ENCODE peak calls at places on chromosomes 7 and 10, in ten cellular contexts. F, L, A, X, Y, H, J, R, M and I are unnamed samples.

GRCh38 chr10:89887830-89888229 is 186.4 kb downstream of the KIF20B start:
- DNase-seq in A (no peak), R (no peak), F (peak; percentile 51), H (no peak), M (no peak), J (no peak), Y (no peak), L (no peak), X (no peak), I (no peak)

GRCh38 chr7:67346876-67347275 is 350.2 kb downstream of the TYW1 start:
- DNase-seq in H (no peak), R (no peak), Y (no peak), X (no peak), F (peak; percentile 24), J (no peak), A (no peak), L (no peak), M (no peak), I (no peak)

GRCh38 chr7:1659696-1660095 is 10.4 kb upstream of the ELFN1 start:
- DNase-seq in X (peak; percentile 27), F (no peak), H (no peak), A (no peak), M (no peak), J (no peak), Y (no peak), R (no peak), L (no peak), I (peak; percentile 95)

GRCh38 chr10:102413053-102413705 is 5.4 kb downstream of the PSD start:
- DNase-seq in M (no peak), F (no peak), A (no peak), L (no peak), J (no peak), Y (no peak), R (no peak), H (no peak), X (no peak), I (no peak)

GRCh38 chr7:138395763-138396162 is 64.3 kb upstream of the TRIM24 start:
- DNase-seq in X (no peak), H (no peak), R (no peak), A (no peak), L (no peak), F (no peak), M (no peak), Y (no peak), J (no peak), I (no peak)

GRCh38 chr7:158473238-158473637 is 114.4 kb downstream of the PTPRN2 start:
- DNase-seq in R (no peak), X (no peak), H (no peak), F (no peak), M (no peak), A (no peak), L (no peak), J (no peak), Y (no peak), I (no peak)

GRCh38 chr10:3516626-3517255 is 268.3 kb downstream of the KLF6 start:
- DNase-seq in J (peak; percentile 74), F (no peak), H (peak; percentile 26), Y (no peak), L (no peak), M (no peak), R (peak; percentile 22), X (no peak), A (no peak), I (no peak)

GRCh38 chr7:25014735-25015134 is 34.8 kb upstream of the OSBPL3 start:
- DNase-seq in X (peak; percentile 78), A (peak; percentile 89), Y (no peak), F (no peak), L (no peak), H (peak; percentile 9), J (peak; percentile 70), R (no peak), M (peak; percentile 64), I (peak; percentile 89)

GRCh38 chr7:155297517-155298287 is at the start of gene INSIG1:
- DNase-seq in Y (peak; percentile 91), F (peak; percentile 96), X (peak; percentile 95), L (peak; percentile 89), M (peak; percentile 94), H (peak; percentile 79), J (peak; percentile 94), A (peak; percentile 77), R (peak; percentile 92), I (peak; percentile 61)

GRCh38 chr7:155296788-155297516 is 726 bp upstream of the INSIG1 start:
- DNase-seq in X (peak; percentile 72), Y (peak; percentile 43), L (peak; percentile 31), J (peak; percentile 82), H (peak; percentile 37), F (peak; percentile 85), M (peak; percentile 68), A (peak; percentile 62), R (peak; percentile 61), I (peak; percentile 38)

GRCh38 chr7:155295511-155295910 is 2.2 kb upstream of the INSIG1 start:
- DNase-seq in X (no peak), Y (no peak), R (no peak), J (no peak), F (peak; percentile 42), H (no peak), M (no peak), A (no peak), L (no peak), I (no peak)

GRCh38 chr7:155298288-155298833 is 683 bp downstream of the INSIG1 start:
- DNase-seq in M (no peak), X (no peak), R (peak; percentile 29), A (no peak), Y (no peak), H (no peak), J (no peak), L (no peak), F (no peak), I (no peak)

DNA sequence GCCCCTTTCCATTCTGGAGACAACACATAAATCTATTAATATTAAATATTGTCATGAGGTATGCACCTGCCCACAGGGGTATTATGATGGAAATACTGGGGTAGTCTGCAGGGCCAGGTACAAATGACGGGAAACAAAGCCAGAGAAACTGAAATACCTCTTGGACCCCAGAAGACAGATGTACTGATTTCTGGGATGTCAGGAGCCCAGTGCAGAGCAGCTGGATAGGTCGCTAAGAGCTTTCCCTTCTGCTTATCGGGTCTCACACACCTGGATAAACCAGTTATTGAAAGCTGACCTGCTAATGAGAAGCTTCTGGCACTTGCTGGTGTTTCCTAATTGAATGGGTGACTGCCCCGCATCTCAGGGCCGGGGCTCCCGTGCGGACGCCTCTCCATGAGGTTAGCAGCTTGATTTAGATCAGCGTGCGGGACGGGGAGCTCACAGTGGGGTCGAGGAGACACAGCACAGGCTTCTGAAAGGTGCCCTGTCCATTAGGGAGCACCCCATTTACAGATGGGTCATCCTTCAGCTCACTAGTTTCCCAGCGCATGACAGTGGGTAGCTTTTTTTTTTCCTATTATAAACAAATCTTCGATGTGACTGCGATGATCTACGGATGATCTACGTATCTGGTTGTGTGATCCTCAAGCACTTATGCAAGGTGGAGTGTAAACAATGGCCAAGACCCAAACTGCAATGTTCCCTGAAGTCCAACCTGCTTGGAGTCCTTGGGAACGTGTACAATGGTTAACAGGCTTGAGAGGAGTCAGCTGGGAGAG is 1.5 kb upstream of the INSIG1 start:
- DNase-seq in X (no peak), F (no peak), L (no peak), H (no peak), A (no peak), M (no peak), Y (no peak), R (no peak), J (no peak), I (no peak)
- H3K4me3 ChIP-seq in X (peak overlapping the region; percentile 58), F (no peak overlapping the region), L (peak overlapping the region; percentile 81), H (peak overlapping the region; percentile 49), A (peak overlapping the region; percentile 62), M (peak overlapping the region; percentile 50), Y (peak overlapping the region; percentile 92), R (peak overlapping the region; percentile 56), J (peak overlapping the region; percentile 53), I (peak overlapping the region; percentile 59)

DNA sequence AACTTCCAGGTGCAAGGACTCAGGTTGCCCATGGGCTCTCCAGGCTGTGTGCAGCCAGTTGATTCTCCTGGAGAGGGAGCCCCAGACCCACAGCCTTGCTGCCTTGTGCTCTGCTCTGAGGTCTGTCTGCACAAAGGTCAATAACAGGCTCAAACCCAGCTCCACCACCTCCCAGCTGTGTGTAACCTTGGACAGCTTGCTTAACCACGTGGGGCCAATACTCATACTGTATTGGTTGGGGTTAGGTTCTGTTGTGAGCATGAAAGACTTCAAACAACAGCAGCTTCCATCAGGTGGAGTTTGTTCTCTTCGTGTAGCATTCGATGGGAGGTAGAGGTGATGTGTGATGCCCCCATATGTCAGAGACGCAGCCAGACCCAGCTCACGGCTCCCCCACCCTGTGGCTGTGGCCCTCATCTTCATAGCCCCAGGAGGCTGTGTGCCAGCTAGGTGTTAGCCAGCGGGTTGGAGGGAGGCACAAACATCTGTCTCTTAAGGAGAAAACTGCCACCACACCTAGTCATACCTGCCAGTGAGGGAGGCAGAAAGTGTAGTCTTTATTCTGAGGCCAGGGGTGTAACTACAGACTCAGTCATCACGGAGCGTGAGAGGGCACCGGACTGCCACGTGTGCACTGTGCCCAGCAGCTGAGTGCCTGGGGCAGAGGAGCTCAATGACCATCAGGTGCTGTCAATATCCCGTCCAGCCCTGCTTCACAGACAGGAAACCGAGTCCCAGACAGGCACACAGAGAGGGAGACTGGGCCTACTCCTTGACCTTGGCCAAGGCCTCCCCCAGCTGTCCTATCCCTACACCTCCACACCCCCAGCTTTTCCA is 8.0 kb upstream of the POLD2 start:
- DNase-seq in R (no peak), H (no peak), X (peak; percentile 40), A (no peak), M (peak; percentile 6), F (no peak), L (no peak), Y (peak; percentile 20), J (no peak), I (no peak)
- TF ChIP-seq CTCF in R (no peak), H (peak; percentile 53), X (peak; percentile 43), A (no peak), M (peak; percentile 58), F (peak; percentile 22), L (peak; percentile 56), Y (peak; percentile 56), J (peak; percentile 51), I (peak; percentile 57)

GRCh38 chr7:135980665-135981180 is 3.6 kb upstream of the MTPN start:
- DNase-seq in L (no peak), R (peak; percentile 77), X (peak; percentile 80), F (peak; percentile 86), H (no peak), A (peak; percentile 80), Y (no peak), J (peak; percentile 59), M (peak; percentile 54), I (peak; percentile 57)

GRCh38 chr7:135978624-135979023 is 1.5 kb upstream of the MTPN start:
- DNase-seq in L (no peak), Y (no peak), X (no peak), R (no peak), J (no peak), H (no peak), A (no peak), M (no peak), F (no peak), I (no peak)

GRCh38 chr7:135981958-135982646 is 4.9 kb upstream of the MTPN start:
- DNase-seq in L (no peak), J (no peak), M (no peak), R (no peak), X (no peak), A (no peak), Y (no peak), F (peak; percentile 48), H (no peak), I (no peak)

GRCh38 chr7:135977742-135978066 is 545 bp upstream of the MTPN start:
- DNase-seq in M (no peak), R (no peak), A (no peak), Y (no peak), H (no peak), F (no peak), X (no peak), J (no peak), L (no peak), I (no peak)

DNA sequence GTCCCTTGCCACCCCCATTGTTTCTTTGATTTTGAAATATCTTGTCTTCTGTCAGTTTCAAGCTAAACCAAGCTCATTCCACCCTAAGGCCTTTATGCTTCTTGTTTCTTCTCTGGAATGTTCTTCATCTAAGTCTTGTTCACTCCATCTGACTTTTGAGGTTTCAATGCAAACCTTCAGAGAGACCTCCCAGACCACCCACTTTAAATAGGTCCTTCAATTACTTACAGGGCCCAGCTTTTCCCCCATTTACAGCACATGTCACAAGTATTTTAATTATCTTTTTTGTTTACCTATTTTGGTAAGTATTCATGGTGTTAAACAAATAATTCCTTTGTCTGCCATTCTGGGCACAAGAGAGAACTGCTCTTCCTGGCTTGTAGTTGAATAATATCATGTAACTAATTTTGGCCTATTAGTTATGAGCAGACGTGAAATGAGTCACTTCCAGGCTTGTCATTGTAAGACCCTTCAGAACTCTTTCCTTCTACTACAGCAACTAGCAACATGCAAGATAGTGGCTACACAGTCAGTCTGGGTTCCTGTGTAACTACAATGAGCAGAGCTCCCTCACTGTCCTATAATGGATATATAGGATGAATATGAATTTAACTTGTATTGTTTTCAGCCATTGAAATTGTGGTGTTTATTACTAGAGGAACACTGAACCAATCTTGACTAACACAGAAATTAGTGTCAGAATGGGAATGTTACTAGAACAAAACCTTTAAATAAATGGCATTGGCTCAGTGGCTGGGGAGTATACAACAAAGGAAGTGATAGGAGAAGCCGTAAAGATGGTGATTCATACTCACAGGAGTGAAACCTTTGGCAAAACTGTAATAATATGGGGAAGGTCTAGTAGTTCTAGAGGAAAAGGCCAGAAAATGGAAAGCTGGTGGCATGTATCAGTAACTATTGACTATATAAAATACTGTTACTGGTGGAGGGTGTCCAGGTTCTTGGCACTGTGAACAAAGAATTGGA is 2.8 kb upstream of the MTPN start:
- DNase-seq in F (no peak), Y (no peak), A (peak; percentile 67), X (peak; percentile 54), H (no peak), L (no peak), R (peak; percentile 89), J (peak; percentile 46), M (peak; percentile 33), I (no peak)
- H3K4me3 ChIP-seq in F (no peak overlapping the region), Y (peak overlapping the region; percentile 14), A (peak overlapping the region; percentile 1), X (no peak overlapping the region), H (no peak overlapping the region), L (no peak overlapping the region), R (peak overlapping the region; percentile 56), J (no peak overlapping the region), M (no peak overlapping the region), I (peak overlapping the region; percentile 28)

GRCh38 chr10:86757110-86757790 is 831 bp downstream of the BMPR1A start:
- DNase-seq in F (peak; percentile 53), X (peak; percentile 45), J (peak; percentile 67), L (peak; percentile 34), A (peak; percentile 52), H (no peak), Y (peak; percentile 25), R (no peak), M (peak; percentile 51), I (no peak)
- TF ChIP-seq CTCF in F (peak; percentile 39), X (peak; percentile 35), J (peak; percentile 28), L (no peak), A (peak; percentile 31), H (peak; percentile 47), Y (peak; percentile 42), R (no peak), M (peak; percentile 31), I (peak; percentile 29)